ENCODE peak calls at places on chromosomes 6 and 20, in five cellular contexts. W is choroid plexus epithelial cell, F is glutamatergic neuron, S is cardiac muscle cell, P is H9. B is an unnamed sample.

GRCh38 chr6:96522469-96523009 is 933 bp downstream of the UFL1 start:
- DNase-seq in P (no peak), W (peak), S (peak), F (no peak), B (no peak)

GRCh38 chr6:28542440-28543293 is 17.0 kb downstream of the GPX5 start:
- DNase-seq in S (peak), F (peak), P (peak), W (peak), B (peak)

GRCh38 chr6:143620461-143620860 is 57.3 kb upstream of the PHACTR2 start:
- DNase-seq in P (no peak), W (peak), F (no peak), S (peak), B (no peak)

GRCh38 chr20:49989234-49990065 is 6.7 kb downstream of the SNAI1 start:
- DNase-seq in P (no peak), S (peak), F (peak), W (peak), B (peak)

GRCh38 chr6:134925800-134926199 is 24.1 kb downstream of the ALDH8A1 start:
- DNase-seq in W (peak), S (peak), F (no peak), P (no peak), B (no peak)

GRCh38 chr20:23061713-23062561 is 12.5 kb upstream of the THBD start:
- DNase-seq in S (peak), P (peak), W (peak), F (no peak), B (no peak)

GRCh38 chr20:63314566-63315239 is 21.7 kb downstream of the COL20A1 start:
- DNase-seq in S (no peak), W (no peak), P (no peak), F (no peak), B (no peak)

GRCh38 chr20:56664791-56665190 is 35.7 kb downstream of the TFAP2C start:
- DNase-seq in P (no peak), F (no peak), S (no peak), W (no peak), B (no peak)

GRCh38 chr20:50187403-50188051 is 3.1 kb upstream of the CEBPB start:
- DNase-seq in F (no peak), S (peak), P (no peak), W (peak), B (no peak)

GRCh38 chr20:36122931-36123288 is 31.6 kb upstream of the EPB41L1 start:
- DNase-seq in W (no peak), P (no peak), F (no peak), S (no peak), B (no peak)

GRCh38 chr6:7933794-7934193 is 23.2 kb upstream of the TXNDC5 start:
- DNase-seq in F (no peak), P (no peak), W (peak), S (no peak), B (no peak)

GRCh38 chr6:150685860-150686259 is 86.2 kb downstream of the PLEKHG1 start:
- DNase-seq in P (peak), W (peak), F (peak), S (peak), B (no peak)

GRCh38 chr6:3296537-3297453 is 38.0 kb downstream of the PSMG4 start:
- DNase-seq in W (peak), S (no peak), P (no peak), F (peak), B (no peak)

GRCh38 chr6:42315991-42316378 is 98.3 kb upstream of the MRPS10 start:
- DNase-seq in S (peak), F (no peak), W (peak), P (peak), B (no peak)

GRCh38 chr20:36687850-36688249 is 41.9 kb upstream of the SLA2 start:
- DNase-seq in P (no peak), F (no peak), S (no peak), W (no peak), B (no peak)

GRCh38 chr6:128039542-128039941 is 138.7 kb upstream of the THEMIS start:
- DNase-seq in S (no peak), F (no peak), P (no peak), W (no peak), B (no peak)

GRCh38 chr6:144285798-144286502 is 815 bp downstream of the UTRN start:
- DNase-seq in S (peak), P (peak), W (peak), F (peak), B (peak)

GRCh38 chr6:109478222-109478805 is 4.7 kb downstream of the ZBTB24 start:
- DNase-seq in W (no peak), F (no peak), S (no peak), P (no peak), B (no peak)

GRCh38 chr6:91288741-91289140 is 701.9 kb upstream of the MAP3K7 start:
- DNase-seq in F (no peak), P (no peak), W (no peak), S (no peak), B (no peak)

GRCh38 chr6:20877008-20877937 is 343.0 kb downstream of the CDKAL1 start:
- DNase-seq in W (peak), F (no peak), P (no peak), S (peak), B (no peak)

GRCh38 chr6:161265975-161266374 is 7.9 kb downstream of the AGPAT4 start:
- DNase-seq in P (no peak), W (no peak), F (no peak), S (no peak), B (no peak)

GRCh38 chr6:2209226-2209809 is 36.1 kb downstream of the GMDS start:
- DNase-seq in F (peak), P (peak), W (peak), S (peak), B (no peak)

GRCh38 chr6:137160763-137161162 is 12.7 kb downstream of the IL22RA2 start:
- DNase-seq in W (peak), F (no peak), S (peak), P (no peak), B (no peak)

GRCh38 chr6:51613558-51613957 is 473.9 kb downstream of the PKHD1 start:
- DNase-seq in P (no peak), S (no peak), W (no peak), F (no peak), B (no peak)

GRCh38 chr6:116992546-116992945 is 115.5 kb downstream of the RFX6 start:
- DNase-seq in S (no peak), P (no peak), F (no peak), W (no peak), B (no peak)

GRCh38 chr6:23306251-23306950 is 737.0 kb downstream of the HDGFL1 start:
- DNase-seq in P (no peak), W (no peak), S (no peak), F (no peak), B (no peak)

GRCh38 chr20:3250091-3250504 is 11.1 kb upstream of the SLC4A11 start:
- DNase-seq in P (peak), S (no peak), F (peak), W (peak), B (peak)
- TF ChIP-seq CTCF in P (peak), S (peak), F (peak), W (peak), B (peak)

DNA sequence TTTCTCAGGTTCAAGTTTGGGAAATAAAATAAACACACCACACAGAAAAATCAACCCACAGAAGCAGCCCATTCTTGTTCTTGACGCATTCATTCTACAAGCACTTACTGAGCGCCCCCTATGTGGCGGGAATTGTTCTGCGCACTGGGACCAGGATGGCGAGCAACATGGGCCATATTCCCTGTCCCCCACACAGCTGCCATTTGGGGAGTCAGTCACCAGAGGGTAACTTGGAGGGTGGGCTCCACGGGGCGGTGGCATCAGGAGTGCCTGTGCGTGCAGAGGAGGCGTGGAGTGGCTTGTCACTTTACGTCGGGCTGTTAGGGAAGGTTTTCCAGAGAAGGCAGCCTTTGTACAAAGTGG is 185.0 kb upstream of the PDE10A start:
- DNase-seq in S (no peak), W (no peak), P (peak), F (no peak), B (no peak)
- TF ChIP-seq CTCF in S (peak), W (peak), P (peak), F (peak), B (peak)

DNA sequence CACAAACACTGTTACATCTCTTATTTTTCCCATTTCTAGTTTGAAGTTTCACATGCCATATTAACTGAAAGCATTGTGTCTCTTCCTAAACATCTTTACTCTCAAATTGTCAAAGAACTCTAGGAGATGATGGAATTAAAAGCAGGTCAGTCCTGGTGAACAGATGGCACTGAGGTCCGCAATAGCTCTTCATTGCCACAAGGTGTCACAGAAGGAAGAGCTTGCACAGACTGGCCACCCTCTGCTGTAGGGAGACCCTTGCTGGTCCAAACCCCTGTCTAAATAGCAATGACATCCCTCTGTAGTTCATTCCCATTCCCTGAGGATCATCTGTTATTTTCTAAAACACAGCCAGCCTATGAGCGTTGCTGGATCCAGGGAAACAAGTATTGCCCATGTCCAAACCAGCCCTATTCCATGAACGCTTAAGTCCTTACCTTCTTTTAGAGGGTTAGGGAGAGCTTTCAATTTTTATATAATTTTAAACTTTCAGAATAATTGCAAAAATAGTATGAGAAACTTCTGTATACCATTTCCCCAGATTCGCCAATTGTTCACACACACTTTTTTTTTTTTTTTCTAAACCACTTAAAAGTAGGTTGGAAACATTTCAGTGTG is 10.1 kb upstream of the HDAC2 start:
- DNase-seq in P (peak), W (peak), S (peak), F (peak), B (peak)
- TF ChIP-seq CTCF in P (peak), W (peak), S (peak), F (peak), B (peak)

DNA sequence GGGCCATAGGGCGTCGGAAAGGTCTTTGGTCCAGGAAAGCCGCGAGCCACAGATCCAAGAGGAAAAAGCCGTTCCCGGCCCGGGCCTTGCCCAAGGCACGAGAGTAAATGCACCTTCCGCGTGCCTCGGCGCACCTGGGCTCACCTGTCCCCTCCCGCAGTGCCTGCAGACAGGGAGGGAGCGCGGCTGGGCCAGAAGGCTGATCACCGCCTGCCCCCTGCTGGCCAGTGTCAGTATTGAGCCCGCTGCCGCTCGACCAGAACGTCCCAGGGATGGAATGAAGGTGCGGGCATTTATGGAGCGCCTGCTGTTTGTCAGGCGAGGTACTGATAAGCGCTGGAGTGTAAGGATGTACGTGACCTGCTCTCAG is 679 bp upstream of the LPIN3 start:
- DNase-seq in W (peak), F (peak), S (peak), P (peak), B (peak)
- TF ChIP-seq CTCF in W (peak), F (peak), S (peak), P (peak), B (peak)

GRCh38 chr6:84774174-84775158 is 10.1 kb upstream of the TBX18 start:
- DNase-seq in F (peak), W (peak), P (peak), S (peak), B (peak)

GRCh38 chr6:84776392-84776791 is 12.0 kb upstream of the TBX18 start:
- DNase-seq in S (no peak), F (no peak), W (no peak), P (no peak), B (no peak)

GRCh38 chr6:84779917-84780316 is 15.5 kb upstream of the TBX18 start:
- DNase-seq in P (no peak), S (no peak), W (no peak), F (no peak), B (no peak)

GRCh38 chr6:84777888-84778287 is 13.5 kb upstream of the TBX18 start:
- DNase-seq in S (no peak), F (no peak), P (no peak), W (no peak), B (no peak)

GRCh38 chr6:84779380-84779779 is 15.0 kb upstream of the TBX18 start:
- DNase-seq in S (no peak), P (peak), F (no peak), W (no peak), B (no peak)
- TF ChIP-seq CTCF in S (no peak), P (peak), F (no peak), W (peak), B (no peak)

DNA sequence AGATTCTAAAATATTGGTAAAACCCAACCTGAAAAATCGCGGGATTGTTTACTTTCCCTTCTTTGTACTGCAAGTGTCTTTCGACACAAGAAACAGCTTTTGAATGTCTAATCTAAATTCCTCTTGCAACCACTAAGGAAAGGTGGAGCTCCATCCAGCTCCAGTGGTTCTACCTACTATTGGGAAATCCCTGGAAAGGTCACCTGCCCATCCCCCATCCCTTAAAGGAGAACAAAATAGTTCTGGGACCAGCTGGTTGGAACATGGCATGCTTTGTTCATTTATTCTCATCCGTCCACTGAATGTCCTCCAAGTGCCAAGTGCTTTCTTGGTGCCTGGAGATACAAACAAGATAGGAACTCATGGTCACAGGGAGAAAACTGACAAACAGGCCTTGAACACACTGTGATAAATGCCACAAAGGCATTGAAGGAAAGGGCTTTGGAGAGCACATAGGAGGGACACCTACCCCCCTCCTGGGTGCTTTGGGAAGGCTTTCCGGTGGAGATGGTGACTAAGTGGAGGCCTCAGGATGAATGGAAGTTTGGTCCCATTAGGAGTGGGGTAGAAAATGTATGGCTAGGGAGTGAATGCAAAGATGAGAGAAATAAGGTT is 2.3 kb upstream of the CITED2 start:
- DNase-seq in S (peak), F (no peak), P (no peak), W (peak), B (no peak)
- TF ChIP-seq CTCF in S (no peak), F (no peak), P (no peak), W (peak), B (peak)

GRCh38 chr20:48148916-48149672 is 363.8 kb upstream of the SULF2 start:
- DNase-seq in F (no peak), S (no peak), P (no peak), W (no peak), B (no peak)
- TF ChIP-seq CTCF in F (no peak), S (no peak), P (no peak), W (no peak), B (no peak)

DNA sequence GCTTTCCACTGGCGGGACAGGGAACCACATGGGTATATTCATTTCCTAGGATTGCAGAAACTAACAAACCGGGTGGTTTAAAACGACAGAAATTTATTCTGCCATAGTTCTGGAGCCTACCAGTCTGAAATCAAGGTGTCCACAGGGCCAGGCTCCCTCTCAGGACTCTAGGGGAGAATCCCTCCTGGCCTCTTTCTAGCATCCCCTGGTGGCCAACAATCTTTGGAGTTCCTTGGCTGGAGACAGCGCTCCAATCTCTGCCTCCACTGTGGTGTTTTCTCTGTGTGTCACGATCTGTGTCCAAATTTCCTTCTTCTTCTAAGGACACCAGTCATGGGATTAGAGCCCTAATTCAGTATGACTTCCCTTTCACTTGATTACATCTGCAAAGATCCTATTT is 95.0 kb downstream of the SCML4 start:
- DNase-seq in S (no peak), F (no peak), P (no peak), W (no peak), B (no peak)
- TF ChIP-seq CTCF in S (no peak), F (no peak), P (peak), W (peak), B (no peak)

DNA sequence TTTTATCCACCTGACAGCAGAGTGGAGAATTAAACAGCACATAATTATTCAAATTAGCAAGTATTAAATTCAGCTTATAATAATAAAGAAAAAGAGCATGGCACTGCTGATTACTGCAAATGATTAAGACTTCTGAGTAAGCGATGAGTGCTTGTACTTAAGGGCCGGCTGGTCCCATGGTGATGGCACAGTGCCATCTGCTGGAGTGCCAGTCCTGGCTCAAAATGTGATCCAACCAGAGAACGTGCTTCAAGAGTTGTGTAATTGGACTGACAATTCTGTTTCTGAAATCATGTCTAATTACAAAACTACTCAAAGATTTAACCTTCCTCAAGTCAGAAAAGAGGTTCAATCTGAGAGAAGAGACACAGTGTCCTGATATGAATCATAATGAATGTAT is 181.6 kb upstream of the RGS17 start:
- DNase-seq in F (peak), P (peak), W (peak), S (peak), B (peak)
- TF ChIP-seq CTCF in F (no peak), P (peak), W (peak), S (peak), B (peak)

B was measured in neural crest cell.